ENCODE peak calls at places on chromosomes 5 and 9, in ten cellular contexts. O is tibial artery, M is IMR-90, F is adrenal gland, V is kidney epithelial cell, J is adipocyte, C is SJSA1, R is HFF-Myc, W is PC-3, S is stomach. E is an unnamed sample.

GRCh38 chr5:155082401-155082800 is 68.8 kb downstream of the KIF4B start:
- DNase-seq in C (peak), S (no peak), V (peak), F (no peak), W (peak), R (peak), M (peak), O (no peak), J (peak), E (no peak)

GRCh38 chr9:128224877-128225276 is 21.7 kb downstream of the DNM1 start:
- DNase-seq in C (no peak), S (no peak), R (no peak), W (no peak), O (no peak), J (no peak), V (no peak), M (no peak), F (no peak), E (no peak)

GRCh38 chr5:37774912-37775483 is 64.8 kb downstream of the GDNF start:
- DNase-seq in W (peak), R (no peak), O (no peak), F (no peak), S (no peak), V (no peak), J (peak), M (peak), C (no peak), E (no peak)

GRCh38 chr5:175123542-175123941 is 320.4 kb downstream of the DRD1 start:
- DNase-seq in J (no peak), O (no peak), R (no peak), W (peak), M (no peak), F (no peak), S (no peak), V (no peak), C (no peak), E (no peak)

GRCh38 chr9:87725356-87725899 is 491 bp upstream of the CTSL start:
- DNase-seq in F (no peak), O (no peak), V (no peak), W (no peak), J (peak), C (no peak), R (peak), M (peak), S (no peak), E (no peak)

GRCh38 chr9:123418506-123418905 is 62.5 kb downstream of the CRB2 start:
- DNase-seq in F (no peak), M (no peak), V (no peak), W (no peak), J (no peak), O (no peak), R (no peak), S (no peak), C (no peak), E (no peak)

GRCh38 chr5:116271432-116271831 is 186.6 kb downstream of the COMMD10 start:
- DNase-seq in C (no peak), S (no peak), W (peak), V (peak), O (no peak), J (no peak), M (peak), R (peak), F (no peak), E (no peak)

GRCh38 chr5:124956471-124957029 is 210.1 kb upstream of the ZNF608 start:
- DNase-seq in V (no peak), F (no peak), J (no peak), C (no peak), R (no peak), S (no peak), M (no peak), O (no peak), W (no peak), E (no peak)

GRCh38 chr5:132962429-132962928 is 955 bp downstream of the AFF4 start:
- DNase-seq in W (peak), C (peak), J (peak), S (no peak), F (no peak), R (peak), V (no peak), O (no peak), M (peak), E (no peak)

GRCh38 chr9:83059417-83059816 is 3.5 kb downstream of the RASEF start:
- DNase-seq in M (no peak), F (no peak), O (no peak), S (no peak), V (no peak), W (peak), R (no peak), J (no peak), C (no peak), E (no peak)

GRCh38 chr9:14670718-14671117 is 22.5 kb downstream of the ZDHHC21 start:
- DNase-seq in J (no peak), C (no peak), W (peak), R (no peak), O (no peak), S (no peak), V (no peak), M (peak), F (no peak), E (no peak)

GRCh38 chr5:14225173-14225834 is 82.2 kb downstream of the TRIO start:
- DNase-seq in V (no peak), R (no peak), W (no peak), C (no peak), S (no peak), M (no peak), F (no peak), J (no peak), O (no peak), E (no peak)

GRCh38 chr5:172173771-172174170 is 14.3 kb downstream of the STK10 start:
- DNase-seq in C (peak), O (no peak), S (no peak), F (no peak), J (peak), M (peak), R (no peak), W (peak), V (no peak), E (no peak)

GRCh38 chr9:122124528-122124927 is 31.4 kb upstream of the TTLL11 start:
- DNase-seq in F (no peak), V (no peak), R (no peak), W (no peak), S (no peak), M (no peak), C (no peak), J (no peak), O (no peak), E (no peak)

GRCh38 chr9:26746357-26747072 is 146.1 kb downstream of the CAAP1 start:
- DNase-seq in J (peak), O (no peak), C (no peak), W (peak), R (no peak), S (no peak), F (no peak), M (peak), V (peak), E (no peak)

GRCh38 chr9:14027114-14027812 is 286.7 kb downstream of the NFIB start:
- DNase-seq in R (no peak), W (peak), S (peak), V (no peak), F (peak), C (no peak), J (no peak), M (no peak), O (peak), E (peak)

GRCh38 chr5:9373586-9373985 is 172.3 kb downstream of the SEMA5A start:
- DNase-seq in S (no peak), O (no peak), C (peak), M (peak), J (no peak), F (no peak), V (no peak), R (no peak), W (peak), E (no peak)

GRCh38 chr9:27701029-27701428 is 127.7 kb upstream of the C9orf72 start:
- DNase-seq in O (peak), S (no peak), V (no peak), R (no peak), F (no peak), M (no peak), W (no peak), C (no peak), J (no peak), E (no peak)

GRCh38 chr5:157914389-157914788 is 55.4 kb upstream of the CLINT1 start:
- DNase-seq in O (no peak), C (no peak), R (no peak), J (no peak), S (no peak), W (no peak), F (no peak), V (no peak), M (no peak), E (no peak)

GRCh38 chr5:118946138-118946537 is 42.2 kb downstream of the DTWD2 start:
- DNase-seq in F (no peak), C (no peak), J (peak), W (no peak), V (no peak), M (no peak), R (no peak), O (no peak), S (no peak), E (no peak)

GRCh38 chr5:76199321-76200318 is 116.4 kb downstream of the SV2C start:
- DNase-seq in C (peak), M (no peak), R (no peak), V (no peak), S (no peak), F (no peak), J (no peak), O (no peak), W (no peak), E (no peak)

DNA sequence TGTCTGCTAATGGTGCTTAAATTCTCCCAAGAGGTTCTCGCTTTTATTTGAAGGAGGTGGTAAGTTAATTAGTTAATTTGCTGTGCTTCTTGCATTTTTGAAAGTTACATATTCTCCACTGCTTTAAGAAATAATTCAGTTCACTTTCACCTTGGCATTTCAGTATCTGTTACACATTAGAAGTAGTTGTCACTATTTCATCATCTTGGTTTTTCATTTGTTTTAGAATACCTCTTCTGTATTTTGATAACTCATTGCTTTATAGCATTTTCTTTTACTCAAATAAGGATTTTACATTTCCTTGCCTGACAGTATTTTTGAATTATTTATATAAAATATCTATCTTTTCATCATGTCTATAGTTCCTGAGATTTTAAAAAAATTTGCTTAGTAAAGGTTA is 9.2 kb downstream of the NIPSNAP3B start:
- DNase-seq in S (no peak), O (no peak), V (no peak), J (no peak), M (no peak), W (no peak), F (no peak), C (no peak), R (no peak), E (no peak)
- H3K4me3 ChIP-seq in S (no peak), O (no peak), V (no peak), J (peak), M (no peak), W (no peak), F (no peak), C (no peak), R (no peak), E (no peak)

GRCh38 chr5:72468606-72469005 is 38.6 kb downstream of the ZNF366 start:
- DNase-seq in W (no peak), V (no peak), R (no peak), M (no peak), C (no peak), S (no peak), F (no peak), O (no peak), J (no peak), E (no peak)

GRCh38 chr5:72467421-72467820 is 39.8 kb downstream of the ZNF366 start:
- DNase-seq in O (no peak), V (no peak), S (no peak), R (no peak), J (no peak), C (no peak), F (no peak), W (peak), M (no peak), E (no peak)

GRCh38 chr5:72465601-72466563 is 41.3 kb downstream of the ZNF366 start:
- DNase-seq in C (peak), S (no peak), J (peak), O (no peak), W (peak), R (no peak), F (no peak), V (peak), M (peak), E (no peak)

GRCh38 chr5:72470817-72471216 is 36.4 kb downstream of the ZNF366 start:
- DNase-seq in M (peak), F (no peak), C (peak), J (peak), R (no peak), W (peak), S (no peak), O (no peak), V (peak), E (no peak)

GRCh38 chr5:72467987-72468386 is 39.2 kb downstream of the ZNF366 start:
- DNase-seq in O (no peak), C (no peak), J (peak), M (peak), F (no peak), V (no peak), R (no peak), S (no peak), W (peak), E (no peak)
- H3K4me3 ChIP-seq in O (no peak), C (no peak), J (no peak), M (no peak), F (no peak), V (no peak), R (no peak), S (no peak), W (peak), E (no peak)

DNA sequence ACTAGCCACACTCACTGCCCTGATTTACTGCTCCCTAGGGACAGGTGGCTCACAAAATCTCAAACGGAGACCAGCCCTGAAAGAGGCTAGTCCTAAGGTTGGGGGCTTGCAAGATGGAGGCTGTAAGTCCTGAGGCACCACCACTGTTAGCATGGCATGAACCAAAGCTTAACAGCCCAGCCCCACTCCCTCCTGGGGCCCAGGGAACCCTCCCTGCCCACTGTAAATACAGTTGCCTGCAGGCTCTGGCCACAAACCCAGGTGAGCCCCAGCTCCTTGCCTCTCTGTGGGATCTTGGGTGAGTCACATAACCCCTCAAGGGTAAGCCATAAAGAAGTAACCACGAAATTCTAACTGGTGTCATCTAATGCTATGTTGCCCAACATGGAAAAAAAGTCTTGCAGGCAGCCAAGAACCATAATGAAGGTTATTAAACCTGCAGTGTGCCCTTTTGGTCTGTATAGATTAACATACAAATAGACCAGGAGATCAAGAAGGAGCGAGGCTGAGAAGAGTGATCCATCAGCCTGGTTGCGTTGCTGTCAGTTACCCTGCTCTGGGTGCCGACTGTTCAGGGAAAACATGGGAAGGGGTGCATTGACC is 1.7 kb upstream of the POMT1 start:
- DNase-seq in C (no peak), J (peak), F (no peak), M (peak), S (no peak), R (no peak), W (peak), V (peak), O (peak), E (no peak)
- H3K4me3 ChIP-seq in C (no peak), J (no peak), F (no peak), M (no peak), S (no peak), R (no peak), W (no peak), V (no peak), O (no peak), E (no peak)

DNA sequence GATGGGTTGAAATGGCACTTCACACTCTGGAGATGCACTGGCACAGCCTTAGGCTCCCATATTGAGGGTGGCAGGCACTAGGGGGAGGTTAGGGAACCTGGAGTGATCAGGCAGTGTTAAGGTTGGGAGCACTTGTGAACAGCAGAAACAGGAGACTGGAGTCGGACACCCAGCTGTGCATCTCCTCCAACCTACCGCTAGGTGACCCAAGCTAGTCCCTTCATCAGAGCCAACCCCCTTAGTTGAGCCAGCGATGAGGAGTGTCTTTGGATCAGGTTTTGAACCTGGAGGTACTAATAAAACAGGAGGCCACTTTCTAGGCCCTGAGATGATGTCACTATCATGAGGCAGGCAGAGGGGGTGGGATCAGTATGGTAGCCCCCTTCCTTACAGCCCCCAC is 1.7 kb downstream of the ACTL7B start:
- DNase-seq in C (no peak), R (no peak), S (no peak), J (no peak), V (no peak), M (no peak), F (no peak), W (no peak), O (no peak), E (no peak)
- H3K4me3 ChIP-seq in C (no peak), R (no peak), S (no peak), J (no peak), V (no peak), M (no peak), F (no peak), W (no peak), O (no peak), E (no peak)

GRCh38 chr5:81577091-81577490 is 173.8 kb downstream of the SSBP2 start:
- DNase-seq in J (no peak), F (no peak), C (no peak), R (no peak), M (no peak), W (no peak), V (no peak), O (no peak), S (no peak), E (no peak)

GRCh38 chr5:81575924-81576323 is 175.0 kb downstream of the SSBP2 start:
- DNase-seq in S (no peak), V (no peak), O (no peak), F (no peak), M (no peak), W (no peak), C (no peak), J (no peak), R (no peak), E (no peak)

GRCh38 chr5:81579525-81579924 is 171.4 kb downstream of the SSBP2 start:
- DNase-seq in J (peak), S (no peak), M (peak), F (no peak), R (no peak), O (no peak), C (no peak), V (no peak), W (no peak), E (no peak)
- H3K4me3 ChIP-seq in J (no peak), S (no peak), M (no peak), F (no peak), R (no peak), O (no peak), C (no peak), V (no peak), W (no peak), E (no peak)

DNA sequence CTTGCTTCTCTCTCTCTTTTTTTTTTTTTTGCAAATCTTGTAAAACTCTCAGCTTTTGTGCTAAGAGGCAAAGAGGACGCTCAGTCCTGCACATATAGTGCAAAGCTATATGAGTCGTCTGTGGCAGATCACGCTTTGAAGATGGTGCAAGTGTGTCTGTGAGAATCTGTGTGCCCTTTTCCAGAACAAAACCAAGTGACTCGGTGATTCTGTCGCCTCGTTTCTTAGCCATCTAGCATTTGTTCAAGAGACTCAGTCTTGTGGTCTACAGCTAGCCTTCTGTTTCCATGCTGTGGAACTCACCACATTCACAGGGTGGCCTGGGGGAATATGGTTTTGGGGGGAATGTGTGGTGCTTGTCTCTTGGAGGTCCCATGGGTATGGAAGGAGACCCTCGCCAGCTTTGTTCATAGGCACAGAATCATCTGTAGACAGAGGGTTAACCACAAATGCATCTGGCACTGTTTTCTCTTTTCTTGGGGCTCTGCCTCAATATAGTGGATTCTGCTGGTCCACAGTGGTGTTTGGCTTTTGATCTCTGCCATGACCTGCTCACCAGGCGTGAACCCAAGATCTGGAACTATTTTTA is 82.1 kb downstream of the C9orf152 start:
- DNase-seq in O (no peak), S (no peak), M (peak), F (no peak), C (no peak), J (no peak), R (no peak), W (no peak), V (no peak), E (no peak)
- H3K4me3 ChIP-seq in O (peak), S (peak), M (peak), F (no peak), C (peak), J (peak), R (no peak), W (no peak), V (no peak), E (peak)

DNA sequence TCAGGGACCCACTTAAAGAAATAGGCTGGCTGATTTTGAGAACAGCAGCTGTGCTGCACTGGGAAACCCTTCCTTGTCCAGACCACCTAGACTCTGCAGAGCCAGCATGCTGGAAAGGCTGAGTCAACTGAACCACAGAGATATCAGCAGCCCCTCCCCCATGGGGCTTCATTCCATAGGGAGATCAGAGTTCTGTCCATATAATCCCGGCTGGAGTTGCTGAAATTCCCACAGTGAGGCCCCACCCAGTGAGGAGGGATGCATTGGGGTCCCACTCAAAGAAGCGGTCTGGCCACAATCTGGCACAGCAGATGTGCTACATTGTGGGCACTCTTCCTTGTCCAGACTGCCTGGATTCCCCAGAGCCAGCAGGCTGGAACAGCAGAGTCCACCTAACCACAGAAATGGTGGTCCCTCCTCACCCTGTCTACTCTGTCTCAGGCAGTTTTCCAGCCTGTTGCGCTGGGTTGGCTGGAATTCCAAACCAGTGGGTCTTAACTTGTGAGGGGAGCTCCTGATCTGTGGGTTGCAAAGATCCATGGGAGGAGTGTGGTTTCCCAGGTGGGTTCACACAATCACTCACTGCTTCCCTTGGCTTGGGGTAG is 127.1 kb downstream of the RNF180 start:
- DNase-seq in V (peak), F (no peak), J (no peak), M (no peak), S (no peak), O (no peak), C (no peak), R (no peak), W (no peak), E (no peak)
- H3K4me3 ChIP-seq in V (no peak), F (no peak), J (no peak), M (no peak), S (no peak), O (no peak), C (no peak), R (no peak), W (no peak), E (no peak)

GRCh38 chr9:135281661-135282000 is 194.2 kb downstream of the OLFM1 start:
- DNase-seq in V (no peak), W (no peak), M (no peak), R (no peak), O (no peak), C (no peak), J (no peak), S (no peak), F (no peak), E (no peak)
- H3K4me3 ChIP-seq in V (no peak), W (no peak), M (no peak), R (no peak), O (no peak), C (no peak), J (no peak), S (no peak), F (no peak), E (no peak)